ENCODE peak calls at places on chromosomes 5 and 9, in nine cellular contexts. N, Y, R, S, I, E, P, T and M are unnamed samples.

GRCh38 chr9:110847661-110848060 is 179.1 kb downstream of the MUSK start:
- DNase-seq in Y (no peak), S (no peak), N (no peak), T (no peak), R (no peak), P (no peak), E (no peak), I (no peak), M (no peak)

GRCh38 chr5:58444805-58445204 is 15.1 kb downstream of the PLK2 start:
- DNase-seq in I (no peak), E (no peak), Y (no peak), R (no peak), T (no peak), N (no peak), P (no peak), S (no peak), M (no peak)

GRCh38 chr5:23461576-23461975 is 45.8 kb upstream of the PRDM9 start:
- DNase-seq in N (no peak), E (no peak), I (no peak), R (no peak), P (no peak), Y (no peak), T (no peak), S (no peak), M (no peak)

GRCh38 chr5:143913008-143913752 is 101.2 kb downstream of the HMHB1 start:
- DNase-seq in N (peak; percentile 65), Y (no peak), P (no peak), I (no peak), S (no peak), T (no peak), R (no peak), E (no peak), M (no peak)

GRCh38 chr9:121650220-121651013 is 1.0 kb upstream of the DAB2IP start:
- DNase-seq in E (peak; percentile 67), T (peak; percentile 61), P (peak; percentile 74), Y (peak; percentile 80), I (no peak), R (peak; percentile 73), N (peak; percentile 76), S (peak; percentile 82), M (peak; percentile 47)

GRCh38 chr5:138544171-138545134 is 1.4 kb upstream of the ETF1 start:
- DNase-seq in I (no peak), P (peak; percentile 37), T (no peak), E (no peak), Y (no peak), S (peak; percentile 27), N (no peak), R (peak; percentile 32), M (peak; percentile 44)

GRCh38 chr9:131762356-131762932 is 22.6 kb upstream of the RAPGEF1 start:
- DNase-seq in I (peak; percentile 74), P (peak; percentile 79), S (peak; percentile 75), Y (peak; percentile 96), T (peak; percentile 84), R (peak; percentile 89), E (peak; percentile 85), N (peak; percentile 43), M (peak; percentile 81)

GRCh38 chr9:84755375-84755774 is 85.8 kb downstream of the NTRK2 start:
- DNase-seq in Y (no peak), R (no peak), T (no peak), N (no peak), E (no peak), P (no peak), S (no peak), I (no peak), M (no peak)

GRCh38 chr5:107555425-107556090 is 115.2 kb downstream of the EFNA5 start:
- DNase-seq in P (no peak), N (peak; percentile 40), Y (no peak), T (no peak), S (no peak), I (no peak), E (no peak), R (no peak), M (no peak)

GRCh38 chr9:106286249-106286648 is 576.7 kb upstream of the ZNF462 start:
- DNase-seq in P (no peak), E (no peak), Y (peak; percentile 66), N (peak; percentile 6), T (no peak), R (no peak), I (no peak), S (no peak), M (no peak)

GRCh38 chr5:74304536-74304935 is 336.0 kb downstream of the ENC1 start:
- DNase-seq in P (no peak), N (no peak), I (no peak), S (no peak), R (no peak), E (no peak), T (no peak), Y (no peak), M (no peak)

GRCh38 chr5:92332039-92332438 is 948.9 kb upstream of the ARRDC3 start:
- DNase-seq in E (no peak), Y (no peak), T (no peak), I (no peak), N (no peak), P (no peak), R (no peak), S (no peak), M (no peak)

GRCh38 chr9:111959960-111960359 is 63.3 kb downstream of the UGCG start:
- DNase-seq in E (no peak), T (no peak), P (no peak), I (no peak), R (no peak), N (no peak), S (no peak), Y (no peak), M (no peak)

GRCh38 chr9:125889524-125890473 is 142.6 kb downstream of the PBX3 start:
- DNase-seq in R (peak; percentile 56), N (no peak), Y (peak; percentile 81), E (peak; percentile 68), P (peak; percentile 40), T (peak; percentile 43), I (no peak), S (peak; percentile 45), M (peak; percentile 49)

GRCh38 chr9:134316444-134317160 is 9.7 kb upstream of the RXRA start:
- DNase-seq in Y (no peak), P (no peak), S (no peak), R (no peak), N (peak; percentile 55), I (no peak), E (peak; percentile 81), T (no peak), M (no peak)

GRCh38 chr9:122364783-122365150 is 6.1 kb upstream of the PTGS1 start:
- DNase-seq in E (peak; percentile 56), N (no peak), T (no peak), S (no peak), I (no peak), Y (no peak), R (no peak), P (no peak), M (peak; percentile 18)

GRCh38 chr5:74141053-74141452 is 499.5 kb downstream of the ENC1 start:
- DNase-seq in I (no peak), T (no peak), S (no peak), P (no peak), Y (no peak), N (peak; percentile 58), R (no peak), E (no peak), M (no peak)

GRCh38 chr5:111234125-111234524 is 9.9 kb downstream of the CAMK4 start:
- DNase-seq in I (no peak), N (no peak), S (no peak), P (no peak), R (no peak), Y (no peak), T (no peak), E (no peak), M (no peak)

GRCh38 chr9:114449236-114449635 is 56.0 kb downstream of the WHRN start:
- DNase-seq in T (no peak), S (no peak), I (no peak), Y (no peak), R (no peak), P (no peak), N (no peak), E (no peak), M (no peak)